ENCODE peak calls at places on chromosomes 5 and 9, in four cellular contexts. M is SK-N-SH, S is breast epithelium, G is astrocyte. W is an unnamed sample.

GRCh38 chr5:54009828-54010227 is 300.5 kb downstream of the ARL15 start:
- DNase-seq in M (no peak), S (no peak), G (no peak), W (no peak)

GRCh38 chr5:122720347-122720746 is 54.5 kb upstream of the SNX2 start:
- DNase-seq in M (no peak), S (no peak), G (no peak), W (no peak)

GRCh38 chr5:124648902-124649467 is 97.5 kb downstream of the ZNF608 start:
- DNase-seq in M (no peak), S (no peak), G (no peak), W (no peak)

GRCh38 chr5:128537999-128538248 is at the start of gene FBN2:
- DNase-seq in M (peak; percentile 17), S (no peak), G (no peak), W (no peak)

GRCh38 chr5:173581408-173582197 is 34.8 kb downstream of the BOD1 start:
- DNase-seq in M (peak; percentile 55), S (no peak), G (no peak), W (peak; percentile 79)

GRCh38 chr5:141393267-141393666 is 834 bp downstream of the PCDHGA8 start:
- DNase-seq in M (no peak), S (no peak), G (no peak), W (no peak)

GRCh38 chr9:132141364-132141947 is 20.4 kb upstream of the NTNG2 start:
- DNase-seq in M (no peak), S (no peak), G (peak; percentile 12), W (no peak)

GRCh38 chr5:169581580-169582227 is 1.9 kb upstream of the SPDL1 start:
- DNase-seq in M (peak; percentile 39), S (no peak), G (no peak), W (no peak)

GRCh38 chr9:131960805-131961495 is 118.7 kb downstream of the MED27 start:
- DNase-seq in M (no peak), S (no peak), G (peak; percentile 60), W (no peak)

GRCh38 chr9:124219290-124219605 is 38.5 kb upstream of the NEK6 start:
- DNase-seq in M (no peak), S (no peak), G (no peak), W (no peak)

GRCh38 chr9:124216474-124217176 is 41.1 kb upstream of the NEK6 start:
- DNase-seq in M (no peak), S (no peak), G (no peak), W (peak; percentile 72)

GRCh38 chr9:124217839-124218437 is 39.8 kb upstream of the NEK6 start:
- DNase-seq in M (no peak), S (no peak), G (no peak), W (peak; percentile 42)

GRCh38 chr9:124220551-124221451 is 36.9 kb upstream of the NEK6 start:
- DNase-seq in M (peak; percentile 33), S (no peak), G (peak; percentile 45), W (no peak)

GRCh38 chr9:124218438-124219289 is 39.1 kb upstream of the NEK6 start:
- DNase-seq in M (no peak), S (peak; percentile 37), G (peak; percentile 35), W (peak; percentile 87)
- H3K4me1 ChIP-seq in M (no peaks in the 10 kb centered on the region), S (no peaks in the 10 kb centered on the region), G (peaks cover 4% of the 10 kb centered on the region), W (peaks cover 17% of the 10 kb centered on the region)

GRCh38 chr5:59721741-59722140 is 171.8 kb downstream of the PDE4D start:
- DNase-seq in M (no peak), S (no peak), G (no peak), W (no peak)

GRCh38 chr5:59728356-59728755 is 165.2 kb downstream of the PDE4D start:
- DNase-seq in M (no peak), S (no peak), G (no peak), W (no peak)

GRCh38 chr5:59724482-59725392 is 168.8 kb downstream of the PDE4D start:
- DNase-seq in M (peak; percentile 41), S (no peak), G (no peak), W (no peak)

GRCh38 chr5:59722875-59723274 is 170.7 kb downstream of the PDE4D start:
- DNase-seq in M (no peak), S (no peak), G (peak; percentile 26), W (no peak)

DNA sequence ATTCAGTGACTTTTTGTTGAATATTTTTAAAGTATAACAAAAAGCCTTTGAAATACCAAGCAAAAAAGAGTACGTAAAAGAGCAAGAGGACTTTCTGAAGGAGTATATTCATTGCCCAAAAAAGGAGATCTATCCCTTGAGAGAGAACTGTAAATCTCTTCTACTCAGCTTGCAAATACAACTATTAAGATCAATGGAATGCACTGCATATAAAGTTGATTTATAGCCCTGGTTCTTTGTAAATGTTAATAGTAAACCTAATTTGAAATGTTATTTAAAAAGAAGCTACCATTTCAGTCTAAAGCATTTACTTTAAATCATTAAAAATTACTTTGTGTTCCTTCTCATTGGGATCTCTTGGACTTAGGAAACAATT is 168.1 kb downstream of the PDE4D start:
- DNase-seq in M (no peak), S (no peak), G (no peak), W (no peak)
- TF ChIP-seq CTCF in M (no peak), S (no peak), G (no peak), W (no peak)

GRCh38 chr9:5449521-5450359 is 602 bp upstream of the CD274 start:
- DNase-seq in M (no peak), S (no peak), G (no peak), W (no peak)
- H3K4me3 ChIP-seq in M (peak overlapping the region; percentile 67), S (peak overlapping the region; percentile 49), G (peak overlapping the region; percentile 81), W (peak overlapping the region; percentile 46)

DNA sequence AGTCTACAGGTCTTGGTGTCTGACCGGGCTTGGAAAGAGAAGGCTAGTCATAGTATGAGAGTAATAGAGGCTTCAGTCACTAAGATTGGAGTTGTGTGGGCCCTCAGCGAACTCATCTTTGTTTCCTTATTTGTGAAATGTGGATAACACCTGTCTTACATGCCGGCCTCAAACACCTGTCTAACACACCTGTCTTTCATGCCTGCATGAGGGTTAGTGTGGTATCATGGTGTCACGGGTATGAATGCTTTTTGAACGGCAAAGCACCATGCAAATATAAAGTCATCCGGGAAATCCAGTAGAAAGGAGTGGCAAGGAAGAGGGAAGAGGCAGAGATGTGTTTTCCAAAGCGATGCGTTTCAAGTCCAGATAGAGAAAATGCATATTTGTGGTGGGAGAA is 25.5 kb downstream of the GRAMD2B start:
- DNase-seq in M (no peak), S (no peak), G (no peak), W (no peak)
- H3K4me1 ChIP-seq in M (peaks cover 8% of the 10 kb centered on the region), S (no peaks in the 10 kb centered on the region), G (peaks cover 26% of the 10 kb centered on the region), W (no peaks in the 10 kb centered on the region)

DNA sequence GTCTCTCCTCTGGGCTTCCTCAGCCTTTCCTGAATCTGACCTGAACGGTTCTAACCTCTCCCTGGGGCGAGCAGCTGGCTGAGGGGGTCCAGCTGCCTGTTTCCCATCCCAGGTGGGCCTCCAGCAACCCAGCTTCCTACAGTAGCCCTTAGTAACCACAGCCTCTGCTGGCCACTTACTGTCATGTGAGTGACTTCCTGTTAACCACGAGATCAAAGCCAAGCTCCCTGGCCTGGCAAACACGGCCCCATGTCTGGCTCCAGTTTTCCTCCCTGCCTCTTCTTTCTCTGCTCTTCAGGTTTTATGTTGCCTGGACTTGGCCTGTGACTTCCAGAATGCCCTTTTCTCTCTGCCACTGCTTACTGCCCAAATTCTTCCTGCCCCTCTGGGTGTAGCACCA is 47.2 kb upstream of the DAB2IP start:
- DNase-seq in M (peak; percentile 44), S (no peak), G (peak; percentile 15), W (peak; percentile 56)
- TF ChIP-seq CTCF in M (no peak), S (no peak), G (no peak), W (no peak)

DNA sequence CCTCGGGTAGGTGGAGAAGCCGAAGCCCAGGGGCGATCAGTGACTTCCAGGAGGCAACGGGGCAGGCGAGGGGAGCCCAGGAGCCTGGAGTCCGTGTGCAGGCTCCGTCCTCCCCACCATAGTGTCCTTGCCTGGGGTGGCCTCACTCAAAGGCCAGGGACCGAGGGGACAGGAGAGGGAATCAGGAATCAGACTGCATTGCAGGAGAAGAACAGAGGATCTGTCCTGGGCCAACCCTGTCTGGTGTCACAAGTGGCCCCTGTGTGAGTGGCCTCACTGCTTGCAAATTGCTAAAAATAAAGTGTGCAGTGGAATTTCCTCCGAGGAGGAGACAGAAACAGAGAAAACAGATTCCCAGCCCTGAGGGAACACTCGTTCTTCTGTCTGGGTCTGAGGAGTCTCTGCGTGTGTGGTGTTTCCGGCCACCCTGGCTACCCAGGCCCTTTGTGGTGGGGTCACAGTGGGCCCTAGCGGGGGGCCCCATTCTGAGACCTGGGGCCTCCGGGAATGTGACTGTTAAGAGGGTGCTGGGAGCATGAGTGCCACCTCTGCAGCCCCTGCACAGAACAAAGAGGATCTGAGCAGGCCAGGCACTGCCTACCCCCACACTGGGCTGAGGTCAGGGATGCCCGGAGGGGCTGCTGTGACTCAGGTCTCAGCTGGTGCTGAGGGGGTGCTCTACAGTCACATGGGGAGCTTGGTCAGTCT is 7.5 kb downstream of the TRAF1 start:
- DNase-seq in M (no peak), S (no peak), G (no peak), W (no peak)
- H3K4me3 ChIP-seq in M (no peak overlapping the region), S (no peak overlapping the region), G (no peak overlapping the region), W (no peak overlapping the region)

GRCh38 chr5:88142801-88143692 is 125.6 kb downstream of the TMEM161B start:
- DNase-seq in M (no peak), S (no peak), G (peak; percentile 61), W (no peak)
- H3K4me1 ChIP-seq in M (no peaks in the 10 kb centered on the region), S (no peaks in the 10 kb centered on the region), G (peaks cover 29% of the 10 kb centered on the region), W (peaks cover 27% of the 10 kb centered on the region)

GRCh38 chr5:121462441-121462840 is 389.2 kb upstream of the FTMT start:
- DNase-seq in M (no peak), S (no peak), G (no peak), W (no peak)
- TF ChIP-seq CTCF in M (no peak), S (no peak), G (no peak), W (no peak)

GRCh38 chr5:7875151-7875550 is 6.2 kb downstream of the MTRR start:
- DNase-seq in M (no peak), S (no peak), G (no peak), W (no peak)

GRCh38 chr5:7874639-7875038 is 5.7 kb downstream of the MTRR start:
- DNase-seq in M (no peak), S (no peak), G (no peak), W (no peak)

GRCh38 chr5:7873216-7873615 is 4.3 kb downstream of the MTRR start:
- DNase-seq in M (no peak), S (no peak), G (no peak), W (no peak)

GRCh38 chr5:7871560-7872113 is 2.7 kb downstream of the MTRR start:
- DNase-seq in M (no peak), S (no peak), G (no peak), W (no peak)

DNA sequence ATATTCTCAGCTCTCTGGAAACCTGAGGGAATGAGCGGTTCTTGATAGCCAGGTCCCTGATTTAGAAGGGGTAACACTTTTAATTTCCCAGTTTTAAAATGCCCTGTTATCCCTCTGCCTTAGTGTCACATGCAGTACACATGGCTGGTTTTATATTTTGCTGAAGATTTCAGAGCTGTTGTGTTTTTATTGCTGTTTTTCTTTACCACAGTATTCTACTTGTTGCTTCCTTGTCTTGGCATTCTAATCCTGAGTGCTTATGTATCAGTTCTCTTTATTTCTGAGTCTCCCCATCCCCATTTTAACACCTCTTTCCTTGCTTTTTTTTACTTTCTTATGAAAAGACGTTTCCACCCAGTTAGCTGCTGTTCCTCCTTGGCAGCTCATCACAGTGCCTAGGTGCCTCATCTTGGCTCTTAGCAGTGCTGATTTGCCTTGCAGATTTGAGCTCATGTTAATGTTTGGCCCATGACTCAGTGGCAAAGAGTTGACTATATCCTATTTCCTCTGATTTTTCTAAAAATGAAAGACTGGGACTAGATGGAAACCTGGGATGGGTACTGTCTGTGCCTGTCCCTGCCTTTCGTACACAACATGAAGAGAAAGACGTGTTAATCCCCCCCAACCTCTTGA is 3.7 kb downstream of the MTRR start:
- DNase-seq in M (no peak), S (no peak), G (no peak), W (no peak)
- H3K4me3 ChIP-seq in M (no peak overlapping the region), S (no peak overlapping the region), G (no peak overlapping the region), W (no peak overlapping the region)